ENCODE peak calls at places on chromosomes 4 and X, in four cellular contexts. V, O, A and I are unnamed samples. For H3K36me3, the result is how much of the 10 kb centered on the place peaks cover.

GRCh38 chr4:110196206-110196870 is 2.1 kb downstream of the ELOVL6 start:
- DNase-seq in V (peak), O (peak), A (peak), I (peak)

GRCh38 chrX:8988456-8988855 is 45.5 kb downstream of the FAM9B start:
- DNase-seq in V (no peak), O (no peak), A (no peak), I (no peak)

GRCh38 chrX:10017866-10018265 is 50.7 kb downstream of the CLDN34 start:
- DNase-seq in V (peak), O (no peak), A (peak), I (no peak)

GRCh38 chr4:175807596-175807995 is 4.5 kb downstream of the GPM6A start:
- DNase-seq in V (no peak), O (no peak), A (no peak), I (no peak)

GRCh38 chr4:67776746-67777145 is 22.6 kb upstream of the GNRHR start:
- DNase-seq in V (no peak), O (no peak), A (peak), I (no peak)

GRCh38 chrX:31061091-31061490 is 10.8 kb downstream of the FTHL17 start:
- DNase-seq in V (no peak), O (no peak), A (no peak), I (no peak)

GRCh38 chr4:188623314-188623854 is 484.1 kb downstream of the TRIML1 start:
- DNase-seq in V (no peak), O (no peak), A (no peak), I (no peak)

GRCh38 chr4:10180927-10181744 is 64.5 kb upstream of the WDR1 start:
- DNase-seq in V (peak), O (peak), A (peak), I (no peak)

GRCh38 chr4:14167876-14168510 is 540.5 kb upstream of the BOD1L1 start:
- DNase-seq in V (no peak), O (no peak), A (no peak), I (no peak)

GRCh38 chr4:153591441-153591840 is 92.6 kb upstream of the TLR2 start:
- DNase-seq in V (no peak), O (no peak), A (no peak), I (no peak)
- H3K36me3 ChIP-seq in V (under half), O (half or more), A (under half), I (under half)

DNA sequence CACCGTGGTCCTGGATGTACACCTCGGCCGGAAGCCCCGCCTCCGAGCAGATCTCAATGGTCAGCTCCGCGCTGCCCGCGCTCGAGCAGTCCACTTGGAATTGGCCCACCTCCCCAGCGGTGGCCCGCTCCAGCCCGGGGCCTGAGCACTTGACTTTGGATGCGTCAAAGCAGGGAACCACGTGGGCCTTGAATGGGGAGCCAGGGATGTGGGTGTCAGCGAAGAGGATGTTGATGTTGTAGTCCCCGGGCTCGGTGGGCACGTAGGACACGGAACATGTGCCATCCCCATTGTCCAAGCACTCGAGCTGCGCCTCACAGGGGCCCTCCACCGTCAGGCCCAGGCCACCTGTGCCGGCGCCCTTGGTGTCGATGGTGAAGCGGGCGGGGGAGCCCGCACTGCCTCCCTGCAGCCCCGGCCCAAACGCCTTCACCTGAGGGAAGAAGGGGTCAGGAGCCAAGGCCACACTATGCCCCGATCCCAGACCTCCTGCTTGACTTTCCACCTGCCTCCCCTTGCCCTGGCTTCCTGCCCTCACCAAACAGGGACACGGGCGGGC is 14.2 kb downstream of the FLNA start:
- DNase-seq in V (no peak), O (no peak), A (no peak), I (no peak)
- H3K36me3 ChIP-seq in V (half or more), O (half or more), A (under half), I (half or more)

DNA sequence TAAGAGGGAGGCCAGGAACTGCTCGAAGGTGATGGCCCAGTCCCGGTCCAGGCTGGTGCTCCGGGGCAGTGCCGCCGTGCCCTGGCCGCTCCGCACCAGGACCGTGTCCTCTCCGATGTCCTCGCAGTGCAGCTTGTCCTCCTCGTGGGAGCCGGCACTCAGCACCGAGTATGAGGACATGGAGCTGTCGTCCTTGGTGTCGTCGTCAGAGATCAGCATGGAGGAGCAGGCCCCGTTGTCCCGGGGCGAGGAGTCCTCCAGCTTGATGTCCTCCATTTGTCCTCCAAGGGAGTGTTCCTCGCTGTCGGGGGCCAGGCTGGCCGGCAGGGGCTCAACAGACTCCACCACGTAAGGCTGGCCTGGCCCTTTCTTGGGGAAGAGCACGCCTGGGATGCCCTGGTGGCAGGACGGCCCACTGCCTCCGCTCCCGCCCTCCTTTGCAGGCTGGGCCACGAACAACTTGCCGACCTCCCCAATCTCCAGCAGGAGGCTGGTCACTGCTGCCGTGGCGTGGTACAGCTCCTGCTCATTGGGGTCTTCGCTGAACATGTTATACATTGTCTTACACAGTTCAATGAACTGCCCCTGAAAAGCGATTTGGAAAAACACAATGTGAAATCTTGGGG is 53.7 kb upstream of the UCP1 start:
- DNase-seq in V (no peak), O (no peak), A (no peak), I (no peak)
- H3K36me3 ChIP-seq in V (under half), O (under half), A (under half), I (under half)

GRCh38 chr4:6826781-6827508 is 44.4 kb downstream of the KIAA0232 start:
- DNase-seq in V (no peak), O (no peak), A (peak), I (no peak)
- H3K36me3 ChIP-seq in V (under half), O (under half), A (under half), I (under half)